ENCODE peak calls at places on chromosomes 16 and 17, in five cellular contexts. J, U, Y, M and I are unnamed samples.

GRCh38 chr16:81136331-81137011 is 40.3 kb upstream of the GCSH start:
- DNase-seq in U (no peak), J (no peak), M (no peak), Y (no peak), I (no peak)

GRCh38 chr16:11547517-11547916 is 39.2 kb downstream of the LITAF start:
- DNase-seq in M (no peak), U (no peak), J (no peak), Y (no peak), I (no peak)

GRCh38 chr17:47857551-47858410 is 6.8 kb upstream of the SP6 start:
- DNase-seq in J (no peak), M (peak), U (no peak), Y (no peak), I (no peak)

GRCh38 chr17:63534078-63534570 is 11.0 kb downstream of the KCNH6 start:
- DNase-seq in M (no peak), J (no peak), Y (no peak), U (no peak), I (no peak)

GRCh38 chr16:49858200-49859129 is 2.6 kb upstream of the ZNF423 start:
- DNase-seq in U (no peak), J (peak), Y (peak), M (peak), I (peak)

GRCh38 chr16:55508941-55509920 is at the start of gene LPCAT2:
- DNase-seq in Y (peak), U (peak), J (peak), M (peak), I (peak)

GRCh38 chr17:4747847-4748246 is 8.1 kb upstream of the CXCL16 start:
- DNase-seq in Y (no peak), J (no peak), U (peak), M (no peak), I (no peak)

GRCh38 chr16:56610017-56610608 is 1.7 kb downstream of the MT2A start:
- DNase-seq in J (peak), M (no peak), Y (peak), U (no peak), I (no peak)

GRCh38 chr17:72413077-72414031 is 292.5 kb downstream of the SOX9 start:
- DNase-seq in Y (no peak), U (no peak), J (peak), M (no peak), I (no peak)

GRCh38 chr16:13866073-13866472 is 53.9 kb upstream of the ERCC4 start:
- DNase-seq in M (peak), Y (peak), J (peak), U (peak), I (peak)

GRCh38 chr17:41483991-41484826 is 3.3 kb upstream of the KRT35 start:
- DNase-seq in Y (no peak), M (no peak), J (no peak), U (no peak), I (no peak)

GRCh38 chr17:2500446-2500845 is 11.2 kb downstream of the METTL16 start:
- DNase-seq in J (no peak), M (no peak), Y (no peak), U (no peak), I (no peak)

GRCh38 chr17:79316805-79317204 is 242.2 kb downstream of the ENGASE start:
- DNase-seq in J (no peak), M (no peak), Y (no peak), U (no peak), I (no peak)

GRCh38 chr16:84061236-84061830 is 18.7 kb upstream of the SLC38A8 start:
- DNase-seq in U (no peak), M (no peak), J (no peak), Y (no peak), I (no peak)

GRCh38 chr17:522912-523311 is 170.3 kb upstream of the RPH3AL start:
- DNase-seq in Y (no peak), U (no peak), M (peak), J (no peak), I (peak)

GRCh38 chr17:40021471-40021961 is 6.3 kb downstream of the CSF3 start:
- DNase-seq in M (no peak), J (no peak), Y (peak), U (no peak), I (no peak)

GRCh38 chr17:64506201-64506575 is at the start of gene DDX5:
- DNase-seq in Y (peak), J (peak), U (peak), M (peak), I (peak)

GRCh38 chr17:7348478-7349242 is 3.3 kb upstream of the KCTD11 start:
- DNase-seq in U (no peak), Y (peak), J (peak), M (no peak), I (no peak)

GRCh38 chr16:72932677-72933335 is 115.1 kb downstream of the ZFHX3 start:
- DNase-seq in M (no peak), J (no peak), U (no peak), Y (no peak), I (no peak)

GRCh38 chr17:34378664-34379101 is 15.7 kb upstream of the CCL1 start:
- DNase-seq in U (peak), Y (peak), J (no peak), M (no peak), I (no peak)

GRCh38 chr17:66302761-66303626 is 581 bp downstream of the PRKCA start:
- DNase-seq in J (peak), Y (peak), U (peak), M (peak), I (peak)

GRCh38 chr16:74982303-74982702 is 2.6 kb downstream of the WDR59 start:
- DNase-seq in J (no peak), Y (no peak), M (no peak), U (no peak), I (no peak)

GRCh38 chr17:50691550-50692447 is 15.9 kb downstream of the ANKRD40 start:
- DNase-seq in M (no peak), U (no peak), J (no peak), Y (peak), I (no peak)

GRCh38 chr17:61247438-61247837 is 152.2 kb upstream of the TBX2 start:
- DNase-seq in J (no peak), M (no peak), Y (peak), U (no peak), I (no peak)

GRCh38 chr16:68093816-68094613 is 8.8 kb downstream of the NFATC3 start:
- DNase-seq in Y (peak), U (peak), J (no peak), M (peak), I (peak)

GRCh38 chr16:77918792-77919707 is 103.3 kb upstream of the CLEC3A start:
- DNase-seq in U (no peak), Y (no peak), J (peak), M (no peak), I (no peak)

GRCh38 chr17:76314392-76315227 is 6.5 kb upstream of the QRICH2 start:
- DNase-seq in M (no peak), U (no peak), J (no peak), Y (no peak), I (no peak)

GRCh38 chr17:65523411-65523810 is 38.0 kb downstream of the AXIN2 start:
- DNase-seq in J (no peak), U (no peak), M (no peak), Y (no peak), I (no peak)

GRCh38 chr17:557371-557770 is 157.3 kb downstream of the VPS53 start:
- DNase-seq in M (no peak), J (no peak), U (no peak), Y (peak), I (no peak)

GRCh38 chr17:40596261-40596919 is 31.1 kb upstream of the CCR7 start:
- DNase-seq in J (no peak), M (peak), U (no peak), Y (no peak), I (no peak)

GRCh38 chr16:56673916-56674315 is 4.3 kb downstream of the MT1H start:
- DNase-seq in Y (peak), M (peak), J (no peak), U (peak), I (peak)

GRCh38 chr16:29806641-29807425 is 504 bp downstream of the MAZ start:
- DNase-seq in J (peak), Y (peak), U (peak), M (peak), I (peak)

GRCh38 chr16:75971334-75971733 is 245.0 kb upstream of the CPHXL start:
- DNase-seq in J (no peak), Y (no peak), M (no peak), U (no peak), I (no peak)

GRCh38 chr17:22463110-22463850 is 771.0 kb downstream of the KCNJ18 start:
- DNase-seq in M (no peak), Y (no peak), J (no peak), U (no peak), I (no peak)

GRCh38 chr17:69501591-69502468 is 87.3 kb downstream of the MAP2K6 start:
- DNase-seq in U (no peak), M (peak), Y (peak), J (peak), I (peak)

GRCh38 chr17:63430223-63430622 is 15.9 kb downstream of the CYB561 start:
- DNase-seq in J (no peak), U (no peak), M (no peak), Y (no peak), I (no peak)

GRCh38 chr17:27872776-27873175 is 20.4 kb downstream of the LYRM9 start:
- DNase-seq in U (no peak), Y (no peak), M (no peak), J (no peak), I (no peak)

GRCh38 chr17:27870345-27870744 is 22.8 kb downstream of the LYRM9 start:
- DNase-seq in Y (no peak), M (no peak), U (no peak), J (no peak), I (no peak)

GRCh38 chr17:27871407-27871806 is 21.8 kb downstream of the LYRM9 start:
- DNase-seq in J (no peak), U (no peak), Y (no peak), M (no peak), I (no peak)

GRCh38 chr17:27873211-27873610 is 20.0 kb downstream of the LYRM9 start:
- DNase-seq in M (no peak), U (no peak), J (no peak), Y (no peak), I (no peak)

GRCh38 chr17:27873746-27874145 is 19.4 kb downstream of the LYRM9 start:
- DNase-seq in Y (no peak), U (no peak), J (no peak), M (no peak), I (no peak)
- TF ChIP-seq EZH2phosphoT487 in Y (no peak), U (no peak), J (no peak), M (no peak), I (no peak)

GRCh38 chr17:19270347-19270950 is 33.3 kb downstream of the EPN2 start:
- DNase-seq in U (peak), Y (no peak), M (peak), J (no peak), I (peak)
- H3K4me2 ChIP-seq in U (no peak), Y (no peak), M (no peak), J (no peak), I (peak)

GRCh38 chr16:27444015-27444414 is 42.0 kb downstream of the IL21R start:
- DNase-seq in U (no peak), Y (peak), M (no peak), J (no peak), I (no peak)
- TF ChIP-seq EZH2 in U (no peak), Y (no peak), M (no peak), J (no peak), I (no peak)

DNA sequence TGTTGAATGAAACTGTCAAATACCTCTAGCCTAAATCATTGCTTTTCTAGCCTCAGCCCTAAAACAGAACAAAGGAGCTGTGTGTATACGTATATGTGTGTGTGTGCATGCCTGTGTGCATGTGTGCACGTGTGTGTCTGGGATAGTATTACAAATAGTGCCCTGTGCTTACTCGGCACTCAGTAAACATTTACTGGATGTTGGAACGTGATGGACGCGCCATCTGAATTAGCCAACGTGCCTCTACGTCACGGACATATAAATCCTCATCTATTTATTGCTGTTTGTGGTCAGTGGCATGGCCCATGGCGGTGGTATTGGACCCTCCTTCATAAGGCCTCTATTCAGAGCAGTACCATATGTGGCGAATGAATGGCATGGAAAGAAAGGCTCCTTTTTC is 37.5 kb downstream of the WWP2 start:
- DNase-seq in U (no peak), Y (no peak), J (peak), M (no peak), I (no peak)
- TF ChIP-seq EZH2phosphoT487 in U (no peak), Y (no peak), J (no peak), M (no peak), I (no peak)

GRCh38 chr16:89473136-89473712 is 17.1 kb downstream of the ANKRD11 start:
- DNase-seq in J (no peak), U (no peak), Y (no peak), M (no peak), I (no peak)

GRCh38 chr16:89473791-89474414 is 16.5 kb downstream of the ANKRD11 start:
- DNase-seq in U (no peak), M (no peak), Y (peak), J (no peak), I (no peak)

GRCh38 chr16:89471225-89471624 is 19.1 kb downstream of the ANKRD11 start:
- DNase-seq in Y (peak), U (no peak), J (no peak), M (no peak), I (no peak)

GRCh38 chr16:89475144-89475543 is 15.2 kb downstream of the ANKRD11 start:
- DNase-seq in M (peak), J (no peak), Y (no peak), U (no peak), I (no peak)

DNA sequence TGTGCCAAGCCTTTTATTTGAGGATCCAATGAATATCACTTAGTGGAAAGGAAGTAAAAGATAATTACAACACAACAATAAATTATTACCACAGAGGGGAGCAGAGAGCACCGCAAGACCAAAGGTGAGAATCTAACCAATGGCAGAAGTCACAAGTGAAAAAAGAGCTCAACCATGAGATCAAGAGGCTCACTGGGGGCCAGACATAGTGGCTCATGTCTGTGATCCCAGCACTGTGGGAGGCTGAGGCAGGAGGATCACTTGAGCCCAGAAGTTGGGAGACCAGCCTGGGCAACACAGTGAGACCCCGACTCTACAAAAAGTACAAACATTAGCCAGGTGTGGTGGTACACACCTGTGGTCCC is 17.7 kb downstream of the ANKRD11 start:
- DNase-seq in M (no peak), J (no peak), Y (no peak), U (no peak), I (no peak)
- H3K4me2 ChIP-seq in M (no peak), J (no peak), Y (no peak), U (no peak), I (no peak)

DNA sequence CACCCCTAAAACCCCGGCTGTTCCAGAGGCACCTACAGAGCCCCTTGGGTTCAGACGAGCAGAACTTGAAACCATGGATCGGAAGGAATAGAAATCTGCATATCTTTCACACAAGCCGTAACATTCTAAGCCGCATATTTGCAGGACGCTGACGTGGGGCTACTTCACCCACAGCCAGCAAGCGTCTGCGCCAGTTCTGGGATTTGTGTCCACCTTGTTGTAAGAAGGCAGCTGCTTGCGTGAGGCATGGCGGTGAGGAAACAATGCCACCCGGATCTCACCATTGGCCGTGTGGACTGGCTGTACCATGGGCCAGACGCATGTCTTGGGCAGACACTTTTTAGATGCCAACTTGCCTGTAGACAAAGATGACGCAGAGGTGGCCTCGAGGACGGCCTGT is 34.5 kb downstream of the TNFRSF13B start:
- DNase-seq in J (no peak), M (no peak), Y (no peak), U (no peak), I (no peak)
- TF ChIP-seq EZH2 in J (no peak), M (no peak), Y (no peak), U (no peak), I (no peak)

GRCh38 chr16:8953064-8953463 is 10.6 kb downstream of the USP7 start:
- DNase-seq in J (no peak), U (no peak), Y (no peak), M (no peak), I (no peak)

GRCh38 chr16:8950580-8951077 is 13.1 kb downstream of the USP7 start:
- DNase-seq in Y (peak), U (no peak), J (no peak), M (no peak), I (no peak)

GRCh38 chr16:8952281-8952751 is 11.4 kb downstream of the USP7 start:
- DNase-seq in J (no peak), U (no peak), M (no peak), Y (no peak), I (no peak)

GRCh38 chr16:8949536-8950418 is 13.9 kb downstream of the USP7 start:
- DNase-seq in U (no peak), M (no peak), J (no peak), Y (no peak), I (no peak)

DNA sequence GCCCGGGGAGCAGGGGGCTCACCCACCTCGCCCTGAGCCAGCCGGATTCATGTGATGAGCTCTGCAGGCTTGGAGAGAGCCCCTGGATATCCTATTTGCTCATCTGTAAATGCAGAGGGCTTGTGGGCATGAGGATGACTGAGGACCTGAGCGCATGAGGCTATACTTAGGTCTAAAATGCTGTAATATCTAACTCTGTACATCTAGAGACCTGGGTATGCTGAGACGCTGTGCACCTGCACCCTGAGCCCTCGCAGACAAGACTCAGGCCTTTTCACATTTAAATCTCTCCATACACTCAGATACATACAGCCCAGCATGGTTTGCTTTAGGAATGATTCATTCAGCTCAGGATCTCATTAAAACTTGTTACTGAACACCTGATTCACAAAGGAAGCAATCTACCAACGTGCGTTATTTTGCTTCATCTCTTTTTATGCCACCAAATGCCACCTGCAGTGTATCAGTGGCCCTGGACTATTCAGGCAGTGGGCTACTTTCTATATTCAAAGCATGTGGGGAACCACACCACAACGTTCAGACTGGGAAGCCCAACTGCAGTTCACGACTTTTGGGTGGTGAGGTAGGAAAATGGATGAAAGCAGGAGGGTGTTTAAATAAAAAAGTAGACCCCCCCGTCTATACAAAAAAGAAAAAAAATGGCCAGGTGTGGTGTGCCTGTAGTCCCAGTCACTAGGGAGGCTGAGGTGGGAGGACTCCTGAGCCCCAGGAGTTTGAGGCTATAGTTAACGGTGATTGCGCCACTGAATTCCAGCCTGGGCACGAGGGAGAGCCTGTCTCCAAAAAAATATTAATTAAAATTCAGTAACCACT is 12.0 kb downstream of the USP7 start:
- DNase-seq in M (no peak), U (peak), J (no peak), Y (no peak), I (no peak)
- TF ChIP-seq EZH2phosphoT487 in M (no peak), U (no peak), J (no peak), Y (no peak), I (no peak)

DNA sequence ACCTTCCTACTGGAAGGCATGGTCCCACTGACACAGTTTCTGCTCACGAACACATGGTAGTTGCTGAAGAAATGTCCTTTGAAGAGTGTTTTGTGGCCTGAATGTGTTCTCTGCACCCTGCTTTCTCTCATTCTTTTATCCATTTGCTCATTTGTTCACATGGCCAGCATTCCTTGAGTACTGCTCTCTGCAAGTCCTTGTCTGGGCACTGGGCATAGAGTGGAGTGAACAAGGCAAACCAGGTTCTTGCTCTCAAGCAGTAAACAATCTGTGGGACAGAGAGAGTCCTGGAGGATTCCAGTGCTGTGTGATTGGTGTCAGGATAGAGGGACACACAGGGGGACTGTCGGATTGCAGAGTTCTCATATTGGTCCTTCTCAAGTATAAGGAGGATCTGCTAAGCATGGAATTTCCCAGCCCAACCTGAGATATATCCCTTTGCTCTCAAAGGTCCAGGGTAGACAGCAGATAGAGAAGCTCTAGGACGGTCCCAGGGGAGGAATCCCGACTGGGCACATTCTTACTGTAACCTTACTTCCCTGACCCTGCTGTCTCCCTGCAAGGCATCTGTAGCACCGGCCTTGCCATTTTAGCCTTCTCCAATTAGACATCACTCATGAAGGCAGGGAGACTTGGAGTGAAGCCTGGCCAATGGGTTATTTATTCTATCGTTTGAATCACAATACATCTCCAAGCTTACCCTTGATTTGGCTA is 32.3 kb downstream of the ARL4D start:
- DNase-seq in U (no peak), J (no peak), Y (no peak), M (no peak), I (peak)
- H3K4me2 ChIP-seq in U (no peak), J (no peak), Y (peak), M (no peak), I (no peak)